ENCODE peak calls at places on chromosome 14, in six cellular contexts. F is HepG2, I is A549, Z is upper lobe of left lung, C is K562, J is GM12878. S is an unnamed sample.

GRCh38 chr14:31205681-31206535 is 1.7 kb downstream of the HECTD1 start:
- ATAC-seq in F (peak; percentile 34), I (no peak), Z (no peak), C (peak; percentile 31), J (no peak), S (no peak)

GRCh38 chr14:32110200-32110896 is 33.2 kb downstream of the ARHGAP5 start:
- ATAC-seq in F (peak; percentile 30), I (no peak), Z (no peak), C (no peak), J (no peak), S (no peak)

GRCh38 chr14:57875985-57876384 is 10.1 kb upstream of the SLC35F4 start:
- ATAC-seq in F (no peak), I (no peak), Z (no peak), C (no peak), J (peak; percentile 23), S (no peak)

GRCh38 chr14:24179961-24180726 is 8.3 kb downstream of the REC8 start:
- ATAC-seq in F (no peak), I (peak; percentile 3), Z (peak; percentile 44), C (no peak), J (peak; percentile 52), S (peak; percentile 69)

GRCh38 chr14:54693761-54694160 is 126.8 kb downstream of the SAMD4A start:
- ATAC-seq in F (no peak), I (no peak), Z (no peak), C (no peak), J (no peak), S (no peak)

GRCh38 chr14:70823281-70823680 is 14.0 kb upstream of the MAP3K9 start:
- ATAC-seq in F (no peak), I (no peak), Z (no peak), C (no peak), J (no peak), S (no peak)

GRCh38 chr14:37081220-37081619 is 91.2 kb downstream of the SLC25A21 start:
- ATAC-seq in F (no peak), I (no peak), Z (no peak), C (no peak), J (no peak), S (no peak)

GRCh38 chr14:55372423-55372822 is 39.2 kb downstream of the ATG14 start:
- ATAC-seq in F (no peak), I (no peak), Z (no peak), C (peak; percentile 37), J (no peak), S (no peak)

GRCh38 chr14:72555609-72556000 is 338.3 kb downstream of the DPF3 start:
- ATAC-seq in F (no peak), I (no peak), Z (no peak), C (no peak), J (no peak), S (no peak)

GRCh38 chr14:23153891-23154796 is 29.3 kb downstream of the SLC7A8 start:
- ATAC-seq in F (peak; percentile 11), I (no peak), Z (peak; percentile 95), C (peak; percentile 87), J (no peak), S (peak; percentile 88)

GRCh38 chr14:61300209-61300608 is 19.1 kb upstream of the TMEM30B start:
- ATAC-seq in F (no peak), I (no peak), Z (no peak), C (no peak), J (no peak), S (no peak)

GRCh38 chr14:74566174-74567125 is 45.6 kb downstream of the LTBP2 start:
- ATAC-seq in F (no peak), I (peak; percentile 61), Z (no peak), C (no peak), J (no peak), S (no peak)

GRCh38 chr14:65252471-65253255 is 150.3 kb upstream of the MAX start:
- ATAC-seq in F (no peak), I (no peak), Z (no peak), C (no peak), J (no peak), S (no peak)

GRCh38 chr14:73058923-73059311 is 583 bp downstream of the RBM25 start:
- ATAC-seq in F (peak; percentile 41), I (peak; percentile 55), Z (peak; percentile 57), C (peak; percentile 73), J (peak; percentile 45), S (peak; percentile 10)

GRCh38 chr14:28751467-28752058 is 15.0 kb upstream of the FOXG1 start:
- ATAC-seq in F (peak; percentile 98), I (peak; percentile 96), Z (peak; percentile 63), C (peak; percentile 96), J (peak; percentile 90), S (no peak)

GRCh38 chr14:75720828-75721227 is 59.8 kb downstream of the TTLL5 start:
- ATAC-seq in F (no peak), I (no peak), Z (peak; percentile 39), C (no peak), J (no peak), S (peak; percentile 70)

GRCh38 chr14:55780156-55780946 is 200.3 kb downstream of the KTN1 start:
- ATAC-seq in F (no peak), I (no peak), Z (peak; percentile 57), C (no peak), J (peak; percentile 71), S (peak; percentile 86)

GRCh38 chr14:86788229-86788628 is 1204.8 kb downstream of the GALC start:
- ATAC-seq in F (no peak), I (no peak), Z (no peak), C (no peak), J (no peak), S (no peak)

GRCh38 chr14:99236386-99237133 is 35.4 kb downstream of the BCL11B start:
- ATAC-seq in F (no peak), I (no peak), Z (no peak), C (no peak), J (no peak), S (no peak)
- H3K9me3 ChIP-seq in F (no peaks in the 10 kb centered on the region), I (peaks cover 33% of the 10 kb centered on the region), Z (peaks cover 17% of the 10 kb centered on the region), C (no peaks in the 10 kb centered on the region), J (peaks cover 2% of the 10 kb centered on the region), S (no peaks in the 10 kb centered on the region)

GRCh38 chr14:104001003-104001402 is 58.7 kb upstream of the RD3L start:
- ATAC-seq in F (peak; percentile 91), I (no peak), Z (no peak), C (peak; percentile 93), J (peak; percentile 46), S (no peak)
- TF ChIP-seq CTCF in F (peak; percentile 66), I (no peak), Z (no peak), C (peak; percentile 65), J (peak; percentile 28), S (no peak)

GRCh38 chr14:69049675-69050074 is 70.6 kb upstream of the ACTN1 start:
- ATAC-seq in F (no peak), I (no peak), Z (peak; percentile 61), C (no peak), J (no peak), S (peak; percentile 68)
- TF ChIP-seq EP300 in F (no peak), I (no peak), Z (no peak), C (no peak), J (no peak), S (no peak)

GRCh38 chr14:59160492-59160891 is 28.0 kb upstream of the DAAM1 start:
- ATAC-seq in F (no peak), I (no peak), Z (no peak), C (no peak), J (no peak), S (no peak)
- H3K9me3 ChIP-seq in F (no peaks in the 10 kb centered on the region), I (no peaks in the 10 kb centered on the region), Z (no peaks in the 10 kb centered on the region), C (no peaks in the 10 kb centered on the region), J (no peaks in the 10 kb centered on the region), S (no peaks in the 10 kb centered on the region)

GRCh38 chr14:96559571-96559970 is 57.4 kb downstream of the PAPOLA start:
- ATAC-seq in F (no peak), I (no peak), Z (no peak), C (no peak), J (no peak), S (no peak)

GRCh38 chr14:96567289-96567899 is 65.2 kb downstream of the PAPOLA start:
- ATAC-seq in F (peak; percentile 88), I (peak; percentile 93), Z (no peak), C (peak; percentile 95), J (peak; percentile 90), S (no peak)

GRCh38 chr14:96568646-96569045 is 66.5 kb downstream of the PAPOLA start:
- ATAC-seq in F (no peak), I (no peak), Z (no peak), C (no peak), J (no peak), S (no peak)

GRCh38 chr14:96565811-96566210 is 63.6 kb downstream of the PAPOLA start:
- ATAC-seq in F (no peak), I (no peak), Z (no peak), C (no peak), J (no peak), S (no peak)

GRCh38 chr14:96564389-96564788 is 62.2 kb downstream of the PAPOLA start:
- ATAC-seq in F (no peak), I (no peak), Z (no peak), C (no peak), J (no peak), S (no peak)
- TF ChIP-seq CTCF in F (no peak), I (peak; percentile 6), Z (no peak), C (no peak), J (no peak), S (peak; percentile 15)

DNA sequence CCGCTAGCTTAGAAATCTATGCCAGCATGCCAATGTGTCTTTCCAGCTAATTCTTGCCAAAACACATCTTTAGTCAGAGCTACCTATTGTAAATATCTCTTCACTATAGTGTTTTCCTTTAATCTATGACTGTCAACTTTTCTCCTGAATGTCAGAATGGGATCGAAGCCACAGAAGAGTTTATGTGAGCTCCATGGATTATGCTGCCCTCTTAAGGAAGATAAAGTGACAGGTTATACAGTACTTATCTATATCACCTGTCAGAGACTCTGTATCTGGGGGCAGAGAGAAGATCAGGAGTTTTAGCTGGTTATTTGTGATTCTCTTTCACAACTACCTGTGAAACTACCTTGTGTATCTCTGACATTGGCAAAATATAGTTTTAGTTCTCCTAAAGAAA is 204.3 kb upstream of the SEL1L start:
- ATAC-seq in F (no peak), I (no peak), Z (no peak), C (no peak), J (no peak), S (no peak)
- TF ChIP-seq EP300 in F (no peak), I (no peak), Z (no peak), C (no peak), J (no peak), S (no peak)

DNA sequence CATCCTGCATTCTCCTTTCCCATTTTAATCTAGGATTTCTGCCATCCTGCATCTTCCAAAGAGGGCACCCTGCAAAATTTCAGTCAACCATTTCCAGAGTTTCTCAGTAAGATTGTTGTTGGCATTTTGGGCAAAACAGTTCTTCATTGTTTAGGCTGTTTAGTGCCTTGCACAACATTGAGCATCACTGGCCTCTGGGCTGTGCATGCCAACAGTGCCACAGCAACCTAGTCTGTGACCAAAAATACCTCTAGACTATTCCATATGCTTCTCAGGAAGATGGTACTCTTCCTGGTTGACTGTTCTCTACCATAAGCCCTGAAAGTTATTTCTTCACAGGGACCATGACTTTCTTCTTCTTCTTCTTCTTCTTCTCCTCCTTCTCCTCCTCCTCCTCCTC is 32.5 kb upstream of the ISM2 start:
- ATAC-seq in F (no peak), I (no peak), Z (no peak), C (no peak), J (no peak), S (no peak)
- H3K9me3 ChIP-seq in F (no peaks in the 10 kb centered on the region), I (no peaks in the 10 kb centered on the region), Z (no peaks in the 10 kb centered on the region), C (no peaks in the 10 kb centered on the region), J (no peaks in the 10 kb centered on the region), S (no peaks in the 10 kb centered on the region)